ENCODE peak calls at places on chromosomes 11 and 22, in seven cellular contexts. L, Z, K, M, U, D and V are unnamed samples.

GRCh38 chr22:28949788-28950187 is 66.4 kb downstream of the ZNRF3 start:
- DNase-seq in K (no peak), U (no peak), L (no peak), D (no peak), M (no peak), Z (no peak), V (no peak)

GRCh38 chr11:116896211-116896610 is 58.8 kb upstream of the APOA1 start:
- DNase-seq in D (no peak), K (no peak), Z (no peak), U (no peak), M (no peak), L (no peak), V (no peak)

GRCh38 chr11:76830639-76831312 is 29.9 kb upstream of the ACER3 start:
- DNase-seq in D (no peak), U (no peak), Z (no peak), M (no peak), K (peak), L (peak), V (no peak)

GRCh38 chr22:26431151-26431995 is 2.3 kb downstream of the ASPHD2 start:
- DNase-seq in K (no peak), D (no peak), M (no peak), U (no peak), Z (no peak), L (no peak), V (no peak)

GRCh38 chr22:17120711-17121234 is 387 bp downstream of the TMEM121B start:
- DNase-seq in K (no peak), L (peak), M (no peak), U (no peak), D (no peak), Z (no peak), V (no peak)

GRCh38 chr11:43933608-43934358 is 8.7 kb upstream of the C11orf96 start:
- DNase-seq in M (no peak), L (no peak), D (no peak), Z (no peak), K (no peak), U (no peak), V (no peak)

GRCh38 chr11:129440028-129440630 is 64.5 kb downstream of the BARX2 start:
- DNase-seq in Z (no peak), L (peak), D (no peak), K (no peak), M (no peak), U (no peak), V (peak)

GRCh38 chr11:119195680-119196079 is 10.4 kb downstream of the NHERF4 start:
- DNase-seq in U (no peak), D (no peak), M (no peak), K (no peak), Z (peak), L (peak), V (no peak)

GRCh38 chr22:44409211-44409648 is 88.8 kb downstream of the RTL6 start:
- DNase-seq in K (no peak), U (no peak), L (no peak), D (no peak), M (no peak), Z (no peak), V (no peak)

GRCh38 chr11:22875869-22876473 is 15.7 kb upstream of the CCDC179 start:
- DNase-seq in K (peak), M (peak), Z (peak), L (peak), U (no peak), D (peak), V (peak)